ENCODE peak calls at places on chromosomes 12 and 14, in six cellular contexts. One of them, this sample, is unnamed.

GRCh38 chr12:131749618-131750315 is 38.9 kb downstream of the SFSWAP start:
- DNase-seq in H9: no peak
- DNase-seq in astrocyte of the spinal cord: no peak
- DNase-seq in GM23338: no peak
- DNase-seq in stimulated activated CD8-positive, alpha-beta memory T cell treated with anti-CD3 and anti-CD28 coated beads, Interleukin-12 subunit alpha, Interleukin-12 subunit beta, amount 100 ng/mL, for 4 hours: no peak
- DNase-seq in activated T-cell treated with anti-CD3 and anti-CD28 coated beads for 1 hour: no peak
- DNase-seq in this sample: no peak

GRCh38 chr12:131192951-131193350 is 239.2 kb downstream of the ADGRD1 start:
- DNase-seq in H9: peak; percentile 21
- DNase-seq in astrocyte of the spinal cord: no peak
- DNase-seq in stimulated activated CD8-positive, alpha-beta memory T cell treated with anti-CD3 and anti-CD28 coated beads, Interleukin-12 subunit alpha, Interleukin-12 subunit beta, amount 100 ng/mL, for 4 hours: no peak
- DNase-seq in activated T-cell treated with anti-CD3 and anti-CD28 coated beads for 1 hour: no peak
- DNase-seq in GM23338: no peak
- DNase-seq in this sample: no peak

GRCh38 chr14:24127673-24128072 is 2.8 kb upstream of the FITM1 start:
- DNase-seq in activated T-cell treated with anti-CD3 and anti-CD28 coated beads for 1 hour: no peak
- DNase-seq in GM23338: no peak
- DNase-seq in astrocyte of the spinal cord: no peak
- DNase-seq in stimulated activated CD8-positive, alpha-beta memory T cell treated with anti-CD3 and anti-CD28 coated beads, Interleukin-12 subunit alpha, Interleukin-12 subunit beta, amount 100 ng/mL, for 4 hours: no peak
- DNase-seq in H9: no peak
- DNase-seq in this sample: no peak

GRCh38 chr12:71594214-71594948 is 69.3 kb downstream of the ZFC3H1 start:
- DNase-seq in activated T-cell treated with anti-CD3 and anti-CD28 coated beads for 1 hour: no peak
- DNase-seq in GM23338: no peak
- DNase-seq in stimulated activated CD8-positive, alpha-beta memory T cell treated with anti-CD3 and anti-CD28 coated beads, Interleukin-12 subunit alpha, Interleukin-12 subunit beta, amount 100 ng/mL, for 4 hours: no peak
- DNase-seq in astrocyte of the spinal cord: no peak
- DNase-seq in H9: no peak
- DNase-seq in this sample: no peak

GRCh38 chr14:90698379-90698869 is 117.8 kb downstream of the TTC7B start:
- DNase-seq in astrocyte of the spinal cord: peak; percentile 77
- DNase-seq in GM23338: no peak
- DNase-seq in stimulated activated CD8-positive, alpha-beta memory T cell treated with anti-CD3 and anti-CD28 coated beads, Interleukin-12 subunit alpha, Interleukin-12 subunit beta, amount 100 ng/mL, for 4 hours: no peak
- DNase-seq in activated T-cell treated with anti-CD3 and anti-CD28 coated beads for 1 hour: no peak
- DNase-seq in H9: no peak
- DNase-seq in this sample: peak; percentile 68

GRCh38 chr14:60164717-60165546 is at the start of gene DHRS7:
- DNase-seq in stimulated activated CD8-positive, alpha-beta memory T cell treated with anti-CD3 and anti-CD28 coated beads, Interleukin-12 subunit alpha, Interleukin-12 subunit beta, amount 100 ng/mL, for 4 hours: peak; percentile 62
- DNase-seq in GM23338: peak; percentile 77
- DNase-seq in H9: peak; percentile 71
- DNase-seq in astrocyte of the spinal cord: peak; percentile 72
- DNase-seq in activated T-cell treated with anti-CD3 and anti-CD28 coated beads for 1 hour: peak; percentile 42
- DNase-seq in this sample: peak; percentile 71

GRCh38 chr12:126616441-126616840 is 1551.2 kb downstream of the AACS start:
- DNase-seq in stimulated activated CD8-positive, alpha-beta memory T cell treated with anti-CD3 and anti-CD28 coated beads, Interleukin-12 subunit alpha, Interleukin-12 subunit beta, amount 100 ng/mL, for 4 hours: no peak
- DNase-seq in activated T-cell treated with anti-CD3 and anti-CD28 coated beads for 1 hour: no peak
- DNase-seq in H9: no peak
- DNase-seq in astrocyte of the spinal cord: no peak
- DNase-seq in GM23338: no peak
- DNase-seq in this sample: no peak

GRCh38 chr12:104985206-104985605 is 910 bp upstream of the NOPCHAP1 start:
- DNase-seq in GM23338: no peak
- DNase-seq in stimulated activated CD8-positive, alpha-beta memory T cell treated with anti-CD3 and anti-CD28 coated beads, Interleukin-12 subunit alpha, Interleukin-12 subunit beta, amount 100 ng/mL, for 4 hours: no peak
- DNase-seq in H9: no peak
- DNase-seq in astrocyte of the spinal cord: no peak
- DNase-seq in activated T-cell treated with anti-CD3 and anti-CD28 coated beads for 1 hour: no peak
- DNase-seq in this sample: no peak

GRCh38 chr12:109772622-109773321 is 59.1 kb downstream of the FAM222A start:
- DNase-seq in astrocyte of the spinal cord: no peak
- DNase-seq in H9: peak; percentile 26
- DNase-seq in GM23338: no peak
- DNase-seq in activated T-cell treated with anti-CD3 and anti-CD28 coated beads for 1 hour: no peak
- DNase-seq in stimulated activated CD8-positive, alpha-beta memory T cell treated with anti-CD3 and anti-CD28 coated beads, Interleukin-12 subunit alpha, Interleukin-12 subunit beta, amount 100 ng/mL, for 4 hours: no peak
- DNase-seq in this sample: no peak

GRCh38 chr14:61662437-61663311 is 32.6 kb upstream of the HIF1A start:
- DNase-seq in GM23338: peak; percentile 36
- DNase-seq in H9: no peak
- DNase-seq in activated T-cell treated with anti-CD3 and anti-CD28 coated beads for 1 hour: peak; percentile 12
- DNase-seq in astrocyte of the spinal cord: peak; percentile 76
- DNase-seq in stimulated activated CD8-positive, alpha-beta memory T cell treated with anti-CD3 and anti-CD28 coated beads, Interleukin-12 subunit alpha, Interleukin-12 subunit beta, amount 100 ng/mL, for 4 hours: peak; percentile 28
- DNase-seq in this sample: peak; percentile 16

GRCh38 chr12:116954700-116955381 is 44.1 kb downstream of the FBXW8 start:
- DNase-seq in activated T-cell treated with anti-CD3 and anti-CD28 coated beads for 1 hour: no peak
- DNase-seq in astrocyte of the spinal cord: no peak
- DNase-seq in H9: no peak
- DNase-seq in GM23338: no peak
- DNase-seq in stimulated activated CD8-positive, alpha-beta memory T cell treated with anti-CD3 and anti-CD28 coated beads, Interleukin-12 subunit alpha, Interleukin-12 subunit beta, amount 100 ng/mL, for 4 hours: no peak
- DNase-seq in this sample: no peak

GRCh38 chr12:6695313-6696045 is 5.1 kb downstream of the PIANP start:
- DNase-seq in H9: no peak
- DNase-seq in activated T-cell treated with anti-CD3 and anti-CD28 coated beads for 1 hour: no peak
- DNase-seq in GM23338: no peak
- DNase-seq in astrocyte of the spinal cord: no peak
- DNase-seq in stimulated activated CD8-positive, alpha-beta memory T cell treated with anti-CD3 and anti-CD28 coated beads, Interleukin-12 subunit alpha, Interleukin-12 subunit beta, amount 100 ng/mL, for 4 hours: no peak
- DNase-seq in this sample: no peak

GRCh38 chr14:96202441-96203094 is 2.1 kb upstream of the BDKRB2 start:
- DNase-seq in H9: no peak
- DNase-seq in astrocyte of the spinal cord: no peak
- DNase-seq in stimulated activated CD8-positive, alpha-beta memory T cell treated with anti-CD3 and anti-CD28 coated beads, Interleukin-12 subunit alpha, Interleukin-12 subunit beta, amount 100 ng/mL, for 4 hours: no peak
- DNase-seq in activated T-cell treated with anti-CD3 and anti-CD28 coated beads for 1 hour: no peak
- DNase-seq in GM23338: no peak
- DNase-seq in this sample: no peak

GRCh38 chr14:52013984-52014600 is 24.7 kb downstream of the RTRAF start:
- DNase-seq in astrocyte of the spinal cord: no peak
- DNase-seq in stimulated activated CD8-positive, alpha-beta memory T cell treated with anti-CD3 and anti-CD28 coated beads, Interleukin-12 subunit alpha, Interleukin-12 subunit beta, amount 100 ng/mL, for 4 hours: no peak
- DNase-seq in H9: peak; percentile 69
- DNase-seq in GM23338: peak; percentile 55
- DNase-seq in activated T-cell treated with anti-CD3 and anti-CD28 coated beads for 1 hour: no peak
- DNase-seq in this sample: no peak

GRCh38 chr14:83520837-83521236 is 1987.2 kb upstream of the SEL1L start:
- DNase-seq in GM23338: no peak
- DNase-seq in H9: no peak
- DNase-seq in astrocyte of the spinal cord: peak; percentile 64
- DNase-seq in activated T-cell treated with anti-CD3 and anti-CD28 coated beads for 1 hour: no peak
- DNase-seq in stimulated activated CD8-positive, alpha-beta memory T cell treated with anti-CD3 and anti-CD28 coated beads, Interleukin-12 subunit alpha, Interleukin-12 subunit beta, amount 100 ng/mL, for 4 hours: no peak
- DNase-seq in this sample: no peak

GRCh38 chr12:78540621-78541336 is 323.8 kb upstream of the SYT1 start:
- DNase-seq in stimulated activated CD8-positive, alpha-beta memory T cell treated with anti-CD3 and anti-CD28 coated beads, Interleukin-12 subunit alpha, Interleukin-12 subunit beta, amount 100 ng/mL, for 4 hours: no peak
- DNase-seq in GM23338: no peak
- DNase-seq in activated T-cell treated with anti-CD3 and anti-CD28 coated beads for 1 hour: no peak
- DNase-seq in H9: no peak
- DNase-seq in astrocyte of the spinal cord: no peak
- DNase-seq in this sample: no peak

GRCh38 chr12:31590730-31591307 is at the start of gene DENND5B:
- DNase-seq in stimulated activated CD8-positive, alpha-beta memory T cell treated with anti-CD3 and anti-CD28 coated beads, Interleukin-12 subunit alpha, Interleukin-12 subunit beta, amount 100 ng/mL, for 4 hours: peak; percentile 4
- DNase-seq in astrocyte of the spinal cord: peak; percentile 66
- DNase-seq in H9: peak; percentile 65
- DNase-seq in GM23338: peak; percentile 75
- DNase-seq in activated T-cell treated with anti-CD3 and anti-CD28 coated beads for 1 hour: no peak
- DNase-seq in this sample: no peak

GRCh38 chr12:122788387-122788786 is 14.0 kb downstream of the CCDC62 start:
- DNase-seq in GM23338: no peak
- DNase-seq in astrocyte of the spinal cord: peak; percentile 45
- DNase-seq in H9: no peak
- DNase-seq in activated T-cell treated with anti-CD3 and anti-CD28 coated beads for 1 hour: no peak
- DNase-seq in stimulated activated CD8-positive, alpha-beta memory T cell treated with anti-CD3 and anti-CD28 coated beads, Interleukin-12 subunit alpha, Interleukin-12 subunit beta, amount 100 ng/mL, for 4 hours: no peak
- DNase-seq in this sample: no peak